ENCODE peak calls at places on chromosomes 11 and 22, in nine cellular contexts. One of them, this sample, is unnamed.

GRCh38 chr11:102802341-102802740 is 4.4 kb upstream of the MMP1 start:
- DNase-seq in heart right ventricle: no peak
- DNase-seq in fibroblast of pulmonary artery: peak; percentile 83
- DNase-seq in IMR-90: peak; percentile 95
- DNase-seq in GM12865: no peak
- DNase-seq in AG10803: peak; percentile 98
- DNase-seq in neural crest cell: no peak
- DNase-seq in transverse colon: no peak
- DNase-seq in BE2C: no peak
- DNase-seq in this sample: no peak

GRCh38 chr22:44211946-44212930 is 31.5 kb downstream of the PARVG start:
- DNase-seq in BE2C: no peak
- DNase-seq in fibroblast of pulmonary artery: no peak
- DNase-seq in neural crest cell: no peak
- DNase-seq in IMR-90: peak; percentile 11
- DNase-seq in transverse colon: no peak
- DNase-seq in heart right ventricle: no peak
- DNase-seq in GM12865: no peak
- DNase-seq in AG10803: peak; percentile 74
- DNase-seq in this sample: no peak

GRCh38 chr11:62245271-62245753 is 3.3 kb downstream of the SCGB1D2 start:
- DNase-seq in heart right ventricle: no peak
- DNase-seq in transverse colon: no peak
- DNase-seq in fibroblast of pulmonary artery: peak; percentile 59
- DNase-seq in BE2C: peak; percentile 10
- DNase-seq in GM12865: peak; percentile 33
- DNase-seq in neural crest cell: peak; percentile 11
- DNase-seq in AG10803: peak; percentile 10
- DNase-seq in IMR-90: peak; percentile 28
- DNase-seq in this sample: peak; percentile 69

GRCh38 chr22:42138122-42138770 is 7.6 kb upstream of the CYP2D6 start:
- DNase-seq in transverse colon: no peak
- DNase-seq in heart right ventricle: no peak
- DNase-seq in AG10803: no peak
- DNase-seq in fibroblast of pulmonary artery: no peak
- DNase-seq in neural crest cell: no peak
- DNase-seq in GM12865: no peak
- DNase-seq in BE2C: no peak
- DNase-seq in IMR-90: no peak
- DNase-seq in this sample: no peak

GRCh38 chr22:46984751-46985506 is 222.5 kb downstream of the TBC1D22A start:
- DNase-seq in fibroblast of pulmonary artery: peak; percentile 40
- DNase-seq in neural crest cell: no peak
- DNase-seq in heart right ventricle: no peak
- DNase-seq in transverse colon: no peak
- DNase-seq in BE2C: no peak
- DNase-seq in AG10803: peak; percentile 66
- DNase-seq in IMR-90: peak; percentile 69
- DNase-seq in GM12865: no peak
- DNase-seq in this sample: no peak

GRCh38 chr11:14357843-14358728 is 897 bp downstream of the RRAS2 start:
- DNase-seq in transverse colon: peak; percentile 73
- DNase-seq in GM12865: peak; percentile 57
- DNase-seq in AG10803: peak; percentile 68
- DNase-seq in IMR-90: peak; percentile 54
- DNase-seq in BE2C: peak; percentile 32
- DNase-seq in heart right ventricle: peak; percentile 54
- DNase-seq in fibroblast of pulmonary artery: peak; percentile 72
- DNase-seq in neural crest cell: peak; percentile 40
- DNase-seq in this sample: peak; percentile 60

GRCh38 chr11:64533501-64533900 is 57.5 kb upstream of the SLC22A12 start:
- DNase-seq in heart right ventricle: no peak
- DNase-seq in fibroblast of pulmonary artery: no peak
- DNase-seq in neural crest cell: no peak
- DNase-seq in BE2C: no peak
- DNase-seq in GM12865: no peak
- DNase-seq in IMR-90: no peak
- DNase-seq in transverse colon: no peak
- DNase-seq in AG10803: no peak
- DNase-seq in this sample: no peak

GRCh38 chr11:11552688-11553087 is 69.1 kb downstream of the GALNT18 start:
- DNase-seq in neural crest cell: no peak
- DNase-seq in AG10803: no peak
- DNase-seq in GM12865: no peak
- DNase-seq in BE2C: no peak
- DNase-seq in fibroblast of pulmonary artery: no peak
- DNase-seq in IMR-90: no peak
- DNase-seq in transverse colon: peak; percentile 61
- DNase-seq in heart right ventricle: no peak
- DNase-seq in this sample: peak; percentile 26

GRCh38 chr22:33271390-33272161 is 213.4 kb upstream of the SYN3 start:
- DNase-seq in GM12865: peak; percentile 87
- DNase-seq in transverse colon: peak; percentile 44
- DNase-seq in heart right ventricle: peak; percentile 68
- DNase-seq in neural crest cell: no peak
- DNase-seq in AG10803: peak; percentile 80
- DNase-seq in fibroblast of pulmonary artery: peak; percentile 42
- DNase-seq in BE2C: no peak
- DNase-seq in IMR-90: peak; percentile 13
- DNase-seq in this sample: no peak

GRCh38 chr11:57751676-57752253 is at the start of gene BTBD18:
- DNase-seq in heart right ventricle: no peak
- DNase-seq in transverse colon: peak; percentile 48
- DNase-seq in BE2C: peak; percentile 20
- DNase-seq in IMR-90: peak; percentile 58
- DNase-seq in AG10803: peak; percentile 51
- DNase-seq in neural crest cell: no peak
- DNase-seq in GM12865: peak; percentile 54
- DNase-seq in fibroblast of pulmonary artery: peak; percentile 77
- DNase-seq in this sample: no peak

GRCh38 chr11:28675183-28675582 is 567.0 kb downstream of the METTL15 start:
- DNase-seq in IMR-90: no peak
- DNase-seq in AG10803: no peak
- DNase-seq in transverse colon: no peak
- DNase-seq in BE2C: no peak
- DNase-seq in heart right ventricle: no peak
- DNase-seq in GM12865: no peak
- DNase-seq in fibroblast of pulmonary artery: no peak
- DNase-seq in neural crest cell: no peak
- DNase-seq in this sample: no peak

GRCh38 chr11:70112017-70112434 is 33.9 kb downstream of the ANO1 start:
- DNase-seq in neural crest cell: peak; percentile 17
- DNase-seq in AG10803: peak; percentile 11
- DNase-seq in fibroblast of pulmonary artery: no peak
- DNase-seq in BE2C: no peak
- DNase-seq in GM12865: no peak
- DNase-seq in heart right ventricle: peak; percentile 23
- DNase-seq in IMR-90: no peak
- DNase-seq in transverse colon: no peak
- DNase-seq in this sample: no peak

GRCh38 chr22:39177791-39178190 is 25.3 kb upstream of the CBX7 start:
- DNase-seq in fibroblast of pulmonary artery: no peak
- DNase-seq in BE2C: no peak
- DNase-seq in neural crest cell: no peak
- DNase-seq in GM12865: no peak
- DNase-seq in heart right ventricle: peak; percentile 54
- DNase-seq in AG10803: no peak
- DNase-seq in transverse colon: no peak
- DNase-seq in IMR-90: no peak
- DNase-seq in this sample: no peak

GRCh38 chr11:91591021-91591420 is 633.6 kb upstream of the FAT3 start:
- DNase-seq in BE2C: no peak
- DNase-seq in IMR-90: no peak
- DNase-seq in heart right ventricle: no peak
- DNase-seq in GM12865: no peak
- DNase-seq in AG10803: no peak
- DNase-seq in neural crest cell: no peak
- DNase-seq in transverse colon: no peak
- DNase-seq in fibroblast of pulmonary artery: no peak
- DNase-seq in this sample: no peak

GRCh38 chr22:34639911-34640310 is 426.0 kb upstream of the ISX start:
- DNase-seq in BE2C: no peak
- DNase-seq in IMR-90: no peak
- DNase-seq in transverse colon: no peak
- DNase-seq in heart right ventricle: no peak
- DNase-seq in GM12865: no peak
- DNase-seq in fibroblast of pulmonary artery: no peak
- DNase-seq in AG10803: no peak
- DNase-seq in neural crest cell: no peak
- DNase-seq in this sample: no peak

GRCh38 chr22:21861290-21861848 is 6.1 kb downstream of the MAPK1 start:
- DNase-seq in AG10803: no peak
- DNase-seq in heart right ventricle: no peak
- DNase-seq in GM12865: no peak
- DNase-seq in neural crest cell: no peak
- DNase-seq in transverse colon: no peak
- DNase-seq in BE2C: no peak
- DNase-seq in IMR-90: no peak
- DNase-seq in fibroblast of pulmonary artery: no peak
- DNase-seq in this sample: no peak

GRCh38 chr11:61752925-61753551 is 602 bp downstream of the MYRF start:
- DNase-seq in BE2C: no peak
- DNase-seq in neural crest cell: no peak
- DNase-seq in AG10803: no peak
- DNase-seq in heart right ventricle: no peak
- DNase-seq in GM12865: no peak
- DNase-seq in fibroblast of pulmonary artery: no peak
- DNase-seq in IMR-90: no peak
- DNase-seq in transverse colon: no peak
- DNase-seq in this sample: no peak

GRCh38 chr11:59614277-59615131 is 1.1 kb downstream of the OSBP start:
- DNase-seq in AG10803: peak; percentile 3
- DNase-seq in fibroblast of pulmonary artery: peak; percentile 7
- DNase-seq in neural crest cell: no peak
- DNase-seq in transverse colon: no peak
- DNase-seq in IMR-90: no peak
- DNase-seq in heart right ventricle: no peak
- DNase-seq in GM12865: peak; percentile 22
- DNase-seq in BE2C: no peak
- DNase-seq in this sample: no peak

GRCh38 chr11:1665313-1665712 is 31.7 kb upstream of the KRTAP5-6 start:
- DNase-seq in heart right ventricle: no peak
- DNase-seq in IMR-90: no peak
- DNase-seq in BE2C: no peak
- DNase-seq in transverse colon: no peak
- DNase-seq in AG10803: no peak
- DNase-seq in fibroblast of pulmonary artery: no peak
- DNase-seq in GM12865: no peak
- DNase-seq in neural crest cell: no peak
- DNase-seq in this sample: no peak

GRCh38 chr22:25702046-25702445 is 39.9 kb upstream of the MYO18B start:
- DNase-seq in AG10803: peak; percentile 24
- DNase-seq in BE2C: no peak
- DNase-seq in GM12865: peak; percentile 15
- DNase-seq in fibroblast of pulmonary artery: peak; percentile 55
- DNase-seq in transverse colon: no peak
- DNase-seq in neural crest cell: no peak
- DNase-seq in heart right ventricle: no peak
- DNase-seq in IMR-90: peak; percentile 29
- DNase-seq in this sample: no peak
- TF ChIP-seq CTCF in AG10803: peak; percentile 53
- TF ChIP-seq CTCF in BE2C: peak; percentile 48
- TF ChIP-seq CTCF in GM12865: peak; percentile 12
- TF ChIP-seq CTCF in fibroblast of pulmonary artery: peak; percentile 36
- TF ChIP-seq CTCF in transverse colon: peak; percentile 38
- TF ChIP-seq CTCF in neural crest cell: peak; percentile 62
- TF ChIP-seq CTCF in heart right ventricle: peak; percentile 70
- TF ChIP-seq CTCF in IMR-90: peak; percentile 62
- TF ChIP-seq CTCF in this sample: peak; percentile 43

GRCh38 chr11:118397448-118397847 is 4.0 kb upstream of the ATP5MG start:
- DNase-seq in heart right ventricle: no peak
- DNase-seq in transverse colon: no peak
- DNase-seq in fibroblast of pulmonary artery: no peak
- DNase-seq in BE2C: no peak
- DNase-seq in AG10803: no peak
- DNase-seq in GM12865: no peak
- DNase-seq in neural crest cell: no peak
- DNase-seq in IMR-90: no peak
- DNase-seq in this sample: no peak

GRCh38 chr11:118401880-118402590 is 629 bp downstream of the ATP5MG start:
- DNase-seq in fibroblast of pulmonary artery: peak; percentile 88
- DNase-seq in AG10803: peak; percentile 89
- DNase-seq in transverse colon: no peak
- DNase-seq in GM12865: no peak
- DNase-seq in neural crest cell: no peak
- DNase-seq in BE2C: no peak
- DNase-seq in heart right ventricle: no peak
- DNase-seq in IMR-90: peak; percentile 92
- DNase-seq in this sample: no peak

GRCh38 chr11:118396097-118396501 is 5.3 kb upstream of the ATP5MG start:
- DNase-seq in AG10803: no peak
- DNase-seq in GM12865: no peak
- DNase-seq in heart right ventricle: no peak
- DNase-seq in BE2C: no peak
- DNase-seq in fibroblast of pulmonary artery: no peak
- DNase-seq in IMR-90: no peak
- DNase-seq in neural crest cell: no peak
- DNase-seq in transverse colon: no peak
- DNase-seq in this sample: no peak

GRCh38 chr11:118398797-118399564 is 2.4 kb upstream of the ATP5MG start:
- DNase-seq in GM12865: peak; percentile 75
- DNase-seq in heart right ventricle: no peak
- DNase-seq in BE2C: no peak
- DNase-seq in IMR-90: peak; percentile 26
- DNase-seq in AG10803: no peak
- DNase-seq in neural crest cell: no peak
- DNase-seq in transverse colon: no peak
- DNase-seq in fibroblast of pulmonary artery: peak; percentile 23
- DNase-seq in this sample: no peak

GRCh38 chr11:118401151-118401879 is at the start of gene ATP5MG:
- DNase-seq in heart right ventricle: peak; percentile 92
- DNase-seq in GM12865: peak; percentile 95
- DNase-seq in AG10803: peak; percentile 82
- DNase-seq in BE2C: peak; percentile 92
- DNase-seq in transverse colon: peak; percentile 93
- DNase-seq in neural crest cell: peak; percentile 91
- DNase-seq in IMR-90: peak; percentile 86
- DNase-seq in fibroblast of pulmonary artery: peak; percentile 94
- DNase-seq in this sample: peak; percentile 70
- TF ChIP-seq CTCF in heart right ventricle: peak; percentile 37
- TF ChIP-seq CTCF in GM12865: no peak
- TF ChIP-seq CTCF in AG10803: peak; percentile 11
- TF ChIP-seq CTCF in BE2C: peak; percentile 30
- TF ChIP-seq CTCF in transverse colon: no peak
- TF ChIP-seq CTCF in neural crest cell: peak; percentile 33
- TF ChIP-seq CTCF in IMR-90: no peak
- TF ChIP-seq CTCF in fibroblast of pulmonary artery: no peak
- TF ChIP-seq CTCF in this sample: peak; percentile 19

GRCh38 chr11:44766112-44766971 is 39.6 kb downstream of the TSPAN18 start:
- DNase-seq in transverse colon: no peak
- DNase-seq in fibroblast of pulmonary artery: peak; percentile 89
- DNase-seq in AG10803: peak; percentile 59
- DNase-seq in BE2C: peak; percentile 76
- DNase-seq in neural crest cell: no peak
- DNase-seq in heart right ventricle: peak; percentile 72
- DNase-seq in GM12865: no peak
- DNase-seq in IMR-90: peak; percentile 93
- DNase-seq in this sample: no peak
- TF ChIP-seq CTCF in transverse colon: no peak
- TF ChIP-seq CTCF in fibroblast of pulmonary artery: peak; percentile 3
- TF ChIP-seq CTCF in AG10803: no peak
- TF ChIP-seq CTCF in BE2C: no peak
- TF ChIP-seq CTCF in neural crest cell: no peak
- TF ChIP-seq CTCF in heart right ventricle: peak; percentile 28
- TF ChIP-seq CTCF in GM12865: no peak
- TF ChIP-seq CTCF in IMR-90: peak; percentile 39
- TF ChIP-seq CTCF in this sample: no peak

GRCh38 chr11:120096756-120097191 is 41.1 kb downstream of the TRIM29 start:
- DNase-seq in GM12865: no peak
- DNase-seq in AG10803: no peak
- DNase-seq in heart right ventricle: no peak
- DNase-seq in IMR-90: no peak
- DNase-seq in fibroblast of pulmonary artery: no peak
- DNase-seq in transverse colon: no peak
- DNase-seq in BE2C: no peak
- DNase-seq in neural crest cell: no peak
- DNase-seq in this sample: no peak
- TF ChIP-seq CTCF in GM12865: no peak
- TF ChIP-seq CTCF in AG10803: no peak
- TF ChIP-seq CTCF in heart right ventricle: no peak
- TF ChIP-seq CTCF in IMR-90: no peak
- TF ChIP-seq CTCF in fibroblast of pulmonary artery: no peak
- TF ChIP-seq CTCF in transverse colon: no peak
- TF ChIP-seq CTCF in BE2C: no peak
- TF ChIP-seq CTCF in neural crest cell: no peak
- TF ChIP-seq CTCF in this sample: no peak